ENCODE peak calls at places on chromosomes 7 and 10, in eight cellular contexts. K is cardiac muscle cell; J is HCT116; E is sigmoid colon; N is ovary; C is right lobe of liver; B is CD8-positive, alpha-beta memory T cell; R is iPS DF 6.9. Q is an unnamed sample.

GRCh38 chr7:24702674-24703235 is 54.5 kb downstream of the GSDME start:
- DNase-seq in K (no peak), J (no peak), E (no peak), N (no peak), C (no peak), B (no peak), R (no peak), Q (no peak)

GRCh38 chr7:108434030-108434429 is 22.2 kb downstream of the NRCAM start:
- DNase-seq in K (no peak), J (no peak), E (no peak), N (no peak), C (no peak), B (no peak), R (no peak), Q (no peak)

GRCh38 chr7:40073239-40073638 is 61.2 kb downstream of the MPLKIP start:
- DNase-seq in K (no peak), J (no peak), E (no peak), N (no peak), C (no peak), B (no peak), R (no peak), Q (no peak)

GRCh38 chr7:21355406-21355874 is 72.4 kb upstream of the SP4 start:
- DNase-seq in K (no peak), J (no peak), E (no peak), N (no peak), C (no peak), B (peak; percentile 36), R (no peak), Q (peak; percentile 39)

GRCh38 chr7:21507627-21508343 is 35.1 kb upstream of the DNAH11 start:
- DNase-seq in K (peak; percentile 58), J (peak; percentile 4), E (peak; percentile 57), N (no peak), C (peak; percentile 26), B (no peak), R (peak; percentile 63), Q (peak; percentile 14)

GRCh38 chr7:108584211-108584610 is 14.5 kb downstream of the DNAJB9 start:
- DNase-seq in K (no peak), J (no peak), E (no peak), N (no peak), C (no peak), B (no peak), R (no peak), Q (no peak)

GRCh38 chr7:106583133-106583532 is 77.8 kb downstream of the CCDC71L start:
- DNase-seq in K (no peak), J (no peak), E (no peak), N (no peak), C (no peak), B (no peak), R (no peak), Q (no peak)

GRCh38 chr7:12557282-12557681 is 13.2 kb upstream of the SCIN start:
- DNase-seq in K (no peak), J (no peak), E (no peak), N (no peak), C (no peak), B (no peak), R (peak; percentile 18), Q (no peak)

GRCh38 chr10:73810358-73810734 is 1.1 kb downstream of the NDST2 start:
- DNase-seq in K (no peak), J (no peak), E (no peak), N (no peak), C (no peak), B (no peak), R (no peak), Q (no peak)

GRCh38 chr10:119207713-119208552 is 562 bp downstream of the GRK5 start:
- DNase-seq in K (peak; percentile 75), J (no peak), E (peak; percentile 78), N (peak; percentile 66), C (peak; percentile 52), B (peak; percentile 12), R (no peak), Q (no peak)

GRCh38 chr10:79326361-79327089 is 20.7 kb upstream of the PPIF start:
- DNase-seq in K (no peak), J (no peak), E (no peak), N (no peak), C (no peak), B (no peak), R (no peak), Q (no peak)

GRCh38 chr10:79399242-79399831 is 46.1 kb downstream of the ZCCHC24 start:
- DNase-seq in K (peak; percentile 76), J (no peak), E (peak; percentile 98), N (peak; percentile 92), C (peak; percentile 79), B (no peak), R (peak; percentile 52), Q (no peak)

GRCh38 chr10:45000138-45000763 is 472 bp upstream of the ZNF22 start:
- DNase-seq in K (no peak), J (no peak), E (peak; percentile 95), N (peak; percentile 51), C (peak; percentile 73), B (no peak), R (no peak), Q (no peak)

GRCh38 chr10:45004661-45005060 is 3.9 kb downstream of the ZNF22 start:
- DNase-seq in K (no peak), J (no peak), E (no peak), N (no peak), C (no peak), B (no peak), R (no peak), Q (no peak)

GRCh38 chr10:45003432-45004000 is 2.8 kb downstream of the ZNF22 start:
- DNase-seq in K (no peak), J (no peak), E (no peak), N (no peak), C (no peak), B (no peak), R (no peak), Q (no peak)

GRCh38 chr10:45000764-45001381 is at the start of gene ZNF22:
- DNase-seq in K (peak; percentile 80), J (no peak), E (peak; percentile 82), N (peak; percentile 79), C (peak; percentile 76), B (peak; percentile 52), R (no peak), Q (peak; percentile 35)

DNA sequence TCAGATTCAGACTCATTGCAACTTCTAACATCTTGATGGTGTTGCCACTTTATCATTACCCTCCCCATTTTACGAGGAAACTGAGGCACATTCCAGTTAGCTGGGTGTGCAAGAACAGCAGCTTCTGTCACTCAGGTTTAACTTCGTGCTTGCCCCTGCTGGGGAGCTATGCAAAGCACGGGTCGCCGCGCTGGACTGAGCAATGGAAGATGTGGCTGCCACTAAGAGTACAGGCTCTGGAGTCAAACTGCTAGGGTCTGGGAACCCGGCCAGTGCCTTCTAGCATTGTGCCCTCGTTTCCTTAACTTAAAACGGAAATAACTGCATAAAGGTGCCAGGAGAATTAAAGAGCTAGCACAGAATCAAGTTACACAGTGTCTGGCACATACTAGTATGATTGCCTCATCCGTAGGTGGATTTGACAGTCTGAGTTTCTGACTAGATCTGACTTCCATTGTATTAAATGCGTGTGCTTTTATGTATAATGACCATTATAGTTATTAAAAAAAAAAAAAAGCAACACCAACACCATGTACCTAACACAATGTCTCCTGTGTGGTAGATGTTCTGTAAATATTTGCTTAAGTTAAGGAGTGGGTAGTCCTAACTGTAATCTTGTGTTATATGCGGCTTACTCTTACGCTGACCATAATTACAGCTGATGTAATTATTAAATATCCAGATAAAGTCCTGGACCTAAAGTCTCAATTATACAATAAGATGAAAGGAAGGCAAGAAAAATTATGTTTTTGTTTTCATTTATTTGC is 842 bp downstream of the ZNF22 start:
- DNase-seq in K (peak; percentile 62), J (no peak), E (peak; percentile 83), N (peak; percentile 48), C (peak; percentile 81), B (peak; percentile 35), R (no peak), Q (no peak)
- H3K4me3 ChIP-seq in K (peak overlapping the region; percentile 51), J (peak overlapping the region; percentile 62), E (peak overlapping the region; percentile 66), N (peak overlapping the region; percentile 64), C (peak overlapping the region; percentile 65), B (peak overlapping the region; percentile 77), R (peak overlapping the region; percentile 79), Q (peak overlapping the region; percentile 54)

DNA sequence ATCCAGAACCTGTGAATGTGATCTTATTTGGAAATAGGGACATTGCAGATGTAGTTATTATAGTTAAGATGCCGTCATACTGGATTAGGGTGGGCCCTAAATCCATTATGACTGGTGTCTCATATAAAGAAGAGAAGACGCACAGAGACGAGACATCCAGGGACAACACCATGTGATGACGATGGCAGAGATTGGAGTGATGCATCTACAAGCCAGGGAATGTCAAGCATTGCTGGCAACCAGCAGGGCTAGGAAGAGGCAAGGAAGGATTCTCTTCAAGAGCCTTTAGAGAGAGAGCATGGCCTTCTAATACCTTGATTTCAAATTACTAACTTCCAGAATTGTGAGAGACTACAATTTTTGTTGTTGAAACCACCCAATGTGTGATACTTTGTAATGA is 345.8 kb downstream of the PTEN start:
- DNase-seq in K (no peak), J (no peak), E (no peak), N (no peak), C (no peak), B (no peak), R (no peak), Q (no peak)
- H3K4me1 ChIP-seq in K (peaks cover 25% of the 10 kb centered on the region), J (no peaks in the 10 kb centered on the region), E (no peaks in the 10 kb centered on the region), N (peaks cover 2% of the 10 kb centered on the region), C (no peaks in the 10 kb centered on the region), B (no peaks in the 10 kb centered on the region), R (no peaks in the 10 kb centered on the region), Q (no peaks in the 10 kb centered on the region)

DNA sequence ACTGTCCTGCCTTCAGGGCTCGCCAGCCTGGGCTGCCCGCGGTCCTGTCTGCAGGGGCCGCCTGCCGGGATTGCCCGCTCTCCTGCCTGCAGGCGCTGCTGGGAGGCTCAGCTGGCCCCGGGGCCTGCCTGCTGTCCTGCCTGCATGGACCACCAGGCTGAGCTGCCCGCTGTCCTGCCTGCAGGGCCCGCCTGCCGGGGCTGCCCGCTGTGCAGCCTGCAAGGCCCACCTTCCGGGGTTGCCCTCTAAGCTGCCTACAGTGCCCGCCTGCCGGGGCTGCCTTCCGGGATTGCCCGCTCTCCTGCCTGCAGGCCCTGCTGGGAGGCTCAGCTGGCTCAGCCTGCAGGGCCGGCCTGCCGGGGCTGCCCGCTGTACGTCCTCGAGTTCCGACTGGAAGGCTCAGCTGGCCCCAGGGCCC is 164.4 kb downstream of the GLRX3 start:
- DNase-seq in K (no peak), J (no peak), E (no peak), N (peak; percentile 53), C (peak; percentile 57), B (no peak), R (no peak), Q (no peak)
- H3K4me3 ChIP-seq in K (no peak overlapping the region), J (no peak overlapping the region), E (no peak overlapping the region), N (peak overlapping the region; percentile 27), C (peak overlapping the region; percentile 58), B (no peak overlapping the region), R (no peak overlapping the region), Q (peak overlapping the region; percentile 36)

DNA sequence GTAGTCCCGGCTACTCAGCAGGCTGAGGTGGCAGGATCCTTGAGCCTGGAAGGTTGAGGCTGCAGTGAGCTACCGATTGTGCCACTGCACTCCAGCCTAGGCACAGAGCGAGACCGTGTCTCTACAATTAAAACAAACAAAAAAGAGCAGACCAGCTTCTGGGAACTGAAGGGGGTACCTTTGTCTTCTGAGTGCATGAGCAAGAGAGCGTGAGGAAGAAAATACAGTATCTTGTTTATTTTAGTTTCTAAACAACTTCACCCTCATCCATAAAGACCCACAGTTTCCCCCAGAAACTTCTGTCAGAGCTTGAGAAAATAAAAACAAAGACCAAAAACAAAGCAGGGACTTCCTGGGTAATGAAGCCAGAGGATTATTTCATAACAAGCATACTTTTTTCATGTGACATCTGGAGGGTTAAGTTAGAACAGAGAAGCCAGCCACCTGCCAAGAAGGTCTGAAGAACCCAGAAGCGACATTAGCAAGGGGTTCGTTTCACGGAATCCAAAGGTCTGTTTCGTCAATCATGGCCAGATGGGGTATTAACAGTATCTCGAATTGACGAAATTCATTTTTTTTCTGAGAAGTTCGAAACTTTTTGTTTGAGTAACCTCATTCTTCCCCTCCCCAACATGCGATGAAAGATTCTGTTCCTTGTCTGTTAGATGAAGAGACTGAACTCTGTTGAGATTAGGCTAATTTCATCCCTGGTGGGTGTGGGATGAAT is 10.2 kb upstream of the IL2RA start:
- DNase-seq in K (no peak), J (no peak), E (no peak), N (no peak), C (no peak), B (no peak), R (no peak), Q (no peak)
- H3K4me1 ChIP-seq in K (no peaks in the 10 kb centered on the region), J (no peaks in the 10 kb centered on the region), E (no peaks in the 10 kb centered on the region), N (no peaks in the 10 kb centered on the region), C (no peaks in the 10 kb centered on the region), B (peaks cover 57% of the 10 kb centered on the region), R (no peaks in the 10 kb centered on the region), Q (peaks cover 52% of the 10 kb centered on the region)

Q was measured in effector memory CD4-positive, alpha-beta T cell.